ENCODE peak calls at places on chromosomes 12 and 14, in nine cellular contexts. Z, A, G, W, S, E, R, Q and N are unnamed samples.

GRCh38 chr14:68730811-68731425 is 61.9 kb downstream of the ZFP36L1 start:
- DNase-seq in S (no peak), A (no peak), Q (no peak), E (no peak), W (peak), R (no peak), G (no peak), Z (no peak), N (no peak)

GRCh38 chr12:85092814-85093370 is 56.7 kb downstream of the LRRIQ1 start:
- DNase-seq in E (no peak), W (no peak), S (no peak), R (no peak), A (peak), G (no peak), Q (no peak), Z (no peak), N (no peak)

GRCh38 chr14:79791055-79791732 is 420.1 kb downstream of the DIO2 start:
- DNase-seq in E (no peak), G (no peak), R (no peak), A (no peak), S (no peak), W (no peak), Z (no peak), Q (no peak), N (no peak)

GRCh38 chr14:100297320-100298300 is 8.6 kb downstream of the SLC25A29 start:
- DNase-seq in R (peak), E (no peak), Q (no peak), S (peak), W (peak), A (no peak), G (no peak), Z (no peak), N (no peak)

GRCh38 chr14:33642080-33642479 is 308.8 kb downstream of the EGLN3 start:
- DNase-seq in E (no peak), Z (no peak), G (no peak), S (no peak), Q (no peak), W (no peak), A (no peak), R (no peak), N (no peak)

GRCh38 chr12:57772429-57773322 is at the start of gene EEF1AKMT3:
- DNase-seq in E (peak), A (no peak), W (no peak), Q (peak), R (peak), Z (no peak), G (no peak), S (peak), N (peak)

GRCh38 chr12:66288121-66288520 is 14.2 kb upstream of the HELB start:
- DNase-seq in G (no peak), S (no peak), R (no peak), A (peak), Z (peak), Q (no peak), W (no peak), E (no peak), N (peak)

GRCh38 chr14:75123991-75124390 is 2.9 kb downstream of the NEK9 start:
- DNase-seq in E (peak), Z (no peak), Q (peak), R (no peak), A (no peak), W (no peak), G (no peak), S (peak), N (peak)

GRCh38 chr14:95256011-95256775 is 63.5 kb downstream of the CLMN start:
- DNase-seq in A (no peak), R (no peak), Z (no peak), W (peak), E (no peak), G (no peak), Q (no peak), S (no peak), N (no peak)

GRCh38 chr12:116559080-116559329 is 176 bp upstream of the MAP1LC3B2 start:
- DNase-seq in Q (peak), W (no peak), S (no peak), E (no peak), A (no peak), Z (no peak), R (no peak), G (no peak), N (no peak)

GRCh38 chr12:94329366-94329765 is 130.3 kb downstream of the CEP83 start:
- DNase-seq in E (no peak), A (no peak), Z (no peak), G (no peak), W (no peak), Q (no peak), R (no peak), S (no peak), N (no peak)